ENCODE peak calls at places on chromosomes 1 and 21, in four cellular contexts. N is K562, P is HCT116, T is HepG2. Y is an unnamed sample.

GRCh38 chr1:222161676-222162075 is 386.2 kb downstream of the HHIPL2 start:
- DNase-seq in N (no peak), P (no peak), T (no peak), Y (no peak)

GRCh38 chr1:48292706-48293105 is 70.2 kb downstream of the SLC5A9 start:
- DNase-seq in N (no peak), P (no peak), T (no peak), Y (no peak)

GRCh38 chr1:205923663-205924435 is 19.4 kb downstream of the SLC26A9 start:
- DNase-seq in N (no peak), P (no peak), T (no peak), Y (no peak)

GRCh38 chr1:66248746-66249145 is 285.2 kb upstream of the SGIP1 start:
- DNase-seq in N (no peak), P (no peak), T (no peak), Y (no peak)

GRCh38 chr1:111361761-111362160 is 65.8 kb downstream of the OVGP1 start:
- DNase-seq in N (no peak), P (no peak), T (no peak), Y (no peak)

GRCh38 chr1:163922743-163923186 is 601.0 kb downstream of the NUF2 start:
- DNase-seq in N (no peak), P (no peak), T (no peak), Y (no peak)

GRCh38 chr1:114455102-114455785 is 55.8 kb downstream of the TRIM33 start:
- DNase-seq in N (no peak), P (no peak), T (no peak), Y (no peak)

GRCh38 chr1:20223106-20223505 is 36.8 kb upstream of the PLA2G2C start:
- DNase-seq in N (no peak), P (no peak), T (no peak), Y (no peak)

GRCh38 chr1:71089536-71090270 is 8.9 kb upstream of the ZRANB2 start:
- DNase-seq in N (no peak), P (no peak), T (no peak), Y (no peak)

GRCh38 chr1:218743861-218744505 is 398.8 kb downstream of the TGFB2 start:
- DNase-seq in N (no peak), P (no peak), T (no peak), Y (no peak)

GRCh38 chr1:91608876-91609275 is 108.2 kb downstream of the CDC7 start:
- DNase-seq in N (no peak), P (no peak), T (no peak), Y (no peak)

DNA sequence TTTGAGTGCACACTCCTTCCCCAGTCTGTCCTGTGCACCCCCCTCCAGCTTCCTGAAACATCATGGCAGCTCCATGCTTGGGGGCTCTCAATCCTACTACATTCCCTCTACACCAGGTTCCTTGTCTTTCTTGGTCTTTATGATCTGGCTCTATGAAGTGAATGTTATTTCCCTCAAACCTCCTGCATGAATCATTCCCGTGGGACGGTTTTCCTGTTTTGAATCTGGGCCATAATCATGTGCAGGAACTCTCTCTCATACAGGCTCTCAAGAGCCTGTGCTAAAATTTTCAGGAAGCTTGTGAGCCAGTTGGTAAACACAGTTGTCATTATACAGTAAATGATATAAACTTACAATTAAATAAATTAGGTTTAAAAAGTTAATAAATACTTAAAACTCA is 89.8 kb upstream of the KCNE2 start:
- DNase-seq in N (no peak), P (no peak), T (no peak), Y (no peak)
- TF ChIP-seq FOSL1 in N (no peak), P (no peak), T (no peak), Y (no peak)

GRCh38 chr1:207869859-207870258 is 41.1 kb downstream of the CD34 start:
- DNase-seq in N (no peak), P (no peak), T (no peak), Y (no peak)

GRCh38 chr1:207866471-207867135 is 44.3 kb downstream of the CD34 start:
- DNase-seq in N (no peak), P (no peak), T (no peak), Y (no peak)

GRCh38 chr1:207868252-207868768 is 42.6 kb downstream of the CD34 start:
- DNase-seq in N (peak; percentile 60), P (no peak), T (no peak), Y (peak; percentile 58)

GRCh38 chr1:207868769-207869721 is 41.9 kb downstream of the CD34 start:
- DNase-seq in N (peak; percentile 89), P (peak; percentile 29), T (peak; percentile 41), Y (peak; percentile 29)

DNA sequence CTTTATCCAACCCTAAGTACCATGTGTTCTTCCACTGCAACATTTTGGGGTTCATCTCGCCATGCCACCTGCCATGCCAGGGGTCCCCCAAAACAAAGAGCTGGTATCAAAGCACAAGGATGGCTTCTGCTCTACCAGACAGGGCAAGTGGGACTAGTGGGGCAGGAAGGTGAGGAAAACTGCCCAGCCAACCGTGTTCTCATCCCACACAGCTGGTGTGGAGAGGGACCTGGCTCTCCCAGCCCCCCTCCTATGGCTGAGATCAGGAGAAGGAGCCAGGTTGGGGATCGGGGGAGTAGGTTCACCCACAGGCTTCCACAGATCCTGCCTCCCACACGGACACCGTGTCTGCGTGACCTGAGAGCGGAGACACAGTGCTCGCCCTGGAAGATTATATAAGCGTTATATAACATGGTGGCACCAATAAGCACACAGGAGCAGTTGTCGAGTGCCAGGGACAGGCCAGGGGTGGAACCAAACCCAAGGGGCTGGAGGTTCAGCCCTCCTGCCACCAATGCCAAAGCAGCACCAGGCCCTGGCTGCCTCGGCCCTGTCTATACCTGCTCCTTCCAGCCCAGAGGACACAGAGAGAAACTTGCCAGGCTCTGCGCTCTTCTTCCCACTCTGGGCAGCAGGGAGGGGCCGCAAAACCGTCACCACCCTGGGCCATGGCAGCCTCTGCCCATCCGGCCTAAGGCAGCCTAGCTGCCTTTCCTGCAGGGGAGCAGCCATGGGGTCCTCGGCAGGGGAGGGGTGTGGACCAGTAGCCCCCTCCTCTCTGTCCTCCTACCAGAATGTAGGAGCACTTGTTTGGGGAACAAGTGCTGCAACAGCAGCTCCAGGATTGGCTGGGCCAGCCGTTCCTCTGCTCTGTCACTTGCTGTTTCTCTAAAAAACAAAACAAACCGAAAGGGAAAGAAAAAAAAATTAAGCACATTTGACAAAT is 43.5 kb downstream of the CD34 start:
- DNase-seq in N (no peak), P (no peak), T (no peak), Y (no peak)
- TF ChIP-seq CEBPB in N (no peak), P (no peak), T (no peak), Y (no peak)

GRCh38 chr1:173257805-173258204 is 50.7 kb upstream of the TNFSF4 start:
- DNase-seq in N (no peak), P (no peak), T (no peak), Y (no peak)

GRCh38 chr1:173253046-173253445 is 45.9 kb upstream of the TNFSF4 start:
- DNase-seq in N (no peak), P (no peak), T (no peak), Y (no peak)

GRCh38 chr1:173258484-173259264 is 51.5 kb upstream of the TNFSF4 start:
- DNase-seq in N (no peak), P (no peak), T (no peak), Y (no peak)

GRCh38 chr1:173249349-173249748 is 42.2 kb upstream of the TNFSF4 start:
- DNase-seq in N (no peak), P (no peak), T (no peak), Y (no peak)

DNA sequence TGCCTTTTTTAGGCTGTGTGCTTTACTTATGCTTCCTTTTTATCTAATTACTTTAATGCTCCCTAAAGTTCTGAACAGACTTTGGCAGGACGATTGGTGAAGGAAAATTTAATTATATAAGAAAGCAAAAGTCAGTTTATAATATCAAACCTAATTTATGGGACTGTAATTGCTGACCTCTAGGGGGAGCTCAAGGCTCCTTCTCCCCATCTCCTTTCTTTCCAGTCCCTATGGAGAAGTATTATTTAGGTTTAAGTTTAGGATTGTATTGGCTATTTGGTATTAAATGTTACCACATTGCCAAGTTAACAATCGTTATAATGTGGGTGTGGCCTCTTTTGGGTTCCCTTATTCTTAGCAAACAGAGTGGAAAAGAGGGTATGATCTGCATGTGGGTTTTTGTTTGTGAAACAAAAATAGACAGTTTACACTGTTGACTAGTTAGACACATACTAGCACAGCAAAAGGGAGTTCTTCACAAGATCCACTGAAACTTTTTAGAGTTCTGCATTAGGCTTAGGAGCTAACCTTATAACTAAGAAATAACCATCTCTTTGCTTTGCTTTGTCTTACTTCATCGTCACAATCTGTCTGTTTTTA is 48.2 kb upstream of the TNFSF4 start:
- DNase-seq in N (peak; percentile 60), P (peak; percentile 28), T (peak; percentile 5), Y (no peak)
- TF ChIP-seq FOSL1 in N (no peak), P (no peak), T (no peak), Y (no peak)

DNA sequence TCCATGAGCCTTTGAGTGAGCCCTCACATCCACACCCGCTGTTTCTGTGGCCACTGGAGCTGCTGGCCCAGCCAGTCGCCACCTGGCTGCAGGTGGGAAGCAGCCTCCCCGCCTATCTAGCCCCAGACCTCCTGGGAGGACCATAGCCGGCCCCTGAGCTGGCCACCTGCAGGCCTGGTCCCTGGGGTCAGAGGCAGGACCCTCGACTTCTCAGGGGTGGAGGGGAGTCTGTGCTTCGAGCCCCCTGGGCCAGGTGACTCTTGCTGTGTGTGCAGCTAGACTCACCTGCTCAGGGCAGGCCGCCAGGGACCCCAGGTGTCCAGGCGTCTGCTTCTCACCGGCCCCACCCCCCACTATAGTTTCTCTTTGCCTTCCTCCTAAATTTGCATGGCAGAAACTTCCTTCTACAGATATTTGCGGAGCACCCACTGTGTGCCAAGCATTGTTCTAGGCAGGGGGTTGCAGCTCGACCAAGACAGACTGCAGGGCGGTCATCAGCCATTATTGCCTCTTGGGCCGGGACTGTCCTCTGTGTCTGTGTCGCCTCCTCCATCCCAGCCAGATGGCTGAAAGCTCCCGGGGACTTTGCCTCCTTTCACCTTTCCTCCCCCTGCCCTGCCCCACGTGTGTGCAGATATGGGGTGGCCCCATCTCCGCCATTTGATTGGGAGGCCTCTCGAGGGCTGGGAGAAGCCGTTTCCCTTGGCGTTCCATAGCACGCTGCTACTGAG is 27.3 kb downstream of the SPSB1 start:
- DNase-seq in N (no peak), P (no peak), T (no peak), Y (peak; percentile 61)
- TF ChIP-seq CEBPB in N (no peak), P (no peak), T (no peak), Y (no peak)

GRCh38 chr21:14080040-14080763 is 130.6 kb downstream of the LIPI start:
- DNase-seq in N (no peak), P (no peak), T (no peak), Y (no peak)

GRCh38 chr21:14076143-14076806 is 134.5 kb downstream of the LIPI start:
- DNase-seq in N (no peak), P (no peak), T (no peak), Y (no peak)

GRCh38 chr21:14080764-14081096 is 130.0 kb downstream of the LIPI start:
- DNase-seq in N (no peak), P (no peak), T (no peak), Y (no peak)

GRCh38 chr21:14075346-14076142 is 135.2 kb downstream of the LIPI start:
- DNase-seq in N (no peak), P (no peak), T (no peak), Y (no peak)

DNA sequence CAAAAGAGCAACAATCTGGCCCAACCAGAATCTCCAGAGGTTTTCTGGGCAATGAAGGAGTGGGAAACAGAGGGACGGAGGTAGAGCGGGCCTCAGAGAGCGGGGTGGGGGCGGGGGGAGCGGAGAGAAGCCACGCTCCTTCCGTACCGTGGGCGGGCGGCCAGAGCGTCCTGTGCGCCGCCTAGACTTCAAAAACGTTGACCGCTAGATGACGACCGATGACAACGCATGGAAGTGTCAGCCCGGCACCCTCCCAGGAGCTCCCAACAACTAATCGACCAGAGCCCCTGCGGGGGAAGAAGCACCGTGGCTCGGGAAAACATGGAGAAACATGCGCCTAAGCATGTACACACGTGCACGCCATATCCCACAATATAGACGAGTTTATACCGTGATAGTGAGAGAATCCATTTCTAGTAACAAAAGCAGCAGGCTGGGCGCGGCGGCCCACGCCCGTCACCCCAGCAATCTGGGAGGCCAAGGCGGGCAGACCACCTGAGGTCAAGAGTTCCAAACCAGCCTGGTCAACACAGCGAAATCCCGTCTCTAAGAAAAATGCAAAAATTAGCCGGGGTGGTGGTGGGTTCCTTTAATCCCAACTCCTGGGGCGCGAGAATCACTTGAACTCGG is 131.9 kb downstream of the LIPI start:
- DNase-seq in N (no peak), P (no peak), T (no peak), Y (no peak)
- TF ChIP-seq FOSL1 in N (no peak), P (no peak), T (no peak), Y (no peak)

Y was measured in H1.